ENCODE peak calls at places on chromosomes 5 and 9, in six cellular contexts. V, Z, R, I, M and C are unnamed samples.

GRCh38 chr5:155850411-155850810 is 476.6 kb upstream of the SGCD start:
- DNase-seq in V (no peak), Z (no peak), R (no peak), I (no peak), M (no peak), C (no peak)

GRCh38 chr5:74401566-74402320 is 238.8 kb downstream of the ENC1 start:
- DNase-seq in V (no peak), Z (no peak), R (no peak), I (no peak), M (no peak), C (no peak)

GRCh38 chr5:130141689-130142320 is 237.5 kb downstream of the CHSY3 start:
- DNase-seq in V (no peak), Z (no peak), R (peak), I (no peak), M (no peak), C (peak)

GRCh38 chr5:392431-392988 is 50.5 kb upstream of the EXOC3 start:
- DNase-seq in V (peak), Z (peak), R (peak), I (no peak), M (no peak), C (peak)

GRCh38 chr9:68780735-68781134 is 75.7 kb downstream of the PIP5K1B start:
- DNase-seq in V (no peak), Z (no peak), R (no peak), I (no peak), M (no peak), C (no peak)

GRCh38 chr5:77015938-77016569 is 14.2 kb upstream of the AGGF1 start:
- DNase-seq in V (no peak), Z (no peak), R (peak), I (no peak), M (no peak), C (peak)

GRCh38 chr5:135559342-135559741 is 19.4 kb downstream of the CXCL14 start:
- DNase-seq in V (no peak), Z (no peak), R (no peak), I (no peak), M (no peak), C (peak)

GRCh38 chr5:61701877-61702602 is 370.0 kb downstream of the ZSWIM6 start:
- DNase-seq in V (no peak), Z (no peak), R (no peak), I (no peak), M (no peak), C (no peak)

GRCh38 chr5:80961376-80962281 is 1.5 kb downstream of the RASGRF2 start:
- DNase-seq in V (no peak), Z (no peak), R (no peak), I (no peak), M (no peak), C (peak)

GRCh38 chr5:76641514-76642120 is 18.4 kb upstream of the F2RL2 start:
- DNase-seq in V (peak), Z (peak), R (peak), I (no peak), M (peak), C (peak)

GRCh38 chr5:180977852-180978251 is 10.8 kb upstream of the BTNL3 start:
- DNase-seq in V (peak), Z (no peak), R (no peak), I (no peak), M (no peak), C (no peak)

GRCh38 chr5:99866740-99867139 is 668.4 kb upstream of the FAM174A start:
- DNase-seq in V (no peak), Z (no peak), R (no peak), I (no peak), M (no peak), C (no peak)

GRCh38 chr5:59390074-59390659 is 503.4 kb downstream of the PDE4D start:
- DNase-seq in V (no peak), Z (no peak), R (peak), I (no peak), M (peak), C (peak)

GRCh38 chr5:93126634-93127033 is 454.4 kb downstream of the NR2F1-AS1 start:
- DNase-seq in V (no peak), Z (no peak), R (no peak), I (no peak), M (no peak), C (no peak)

GRCh38 chr5:96687812-96688453 is 25.8 kb downstream of the CAST start:
- DNase-seq in V (no peak), Z (no peak), R (peak), I (no peak), M (no peak), C (peak)

GRCh38 chr9:75889577-75889976 is 896 bp upstream of the PCSK5 start:
- DNase-seq in V (no peak), Z (peak), R (no peak), I (no peak), M (no peak), C (no peak)

GRCh38 chr9:114412057-114412683 is 24.4 kb upstream of the AKNA start:
- DNase-seq in V (no peak), Z (no peak), R (no peak), I (no peak), M (no peak), C (no peak)

GRCh38 chr5:135576075-135576599 is 2.7 kb downstream of the CXCL14 start:
- DNase-seq in V (no peak), Z (no peak), R (no peak), I (no peak), M (no peak), C (no peak)

GRCh38 chr5:151569132-151570046 is 21.7 kb downstream of the FAT2 start:
- DNase-seq in V (no peak), Z (no peak), R (no peak), I (no peak), M (no peak), C (no peak)

GRCh38 chr5:151570512-151571269 is 20.4 kb downstream of the FAT2 start:
- DNase-seq in V (no peak), Z (no peak), R (no peak), I (no peak), M (no peak), C (no peak)

GRCh38 chr5:151568036-151568435 is 23.1 kb downstream of the FAT2 start:
- DNase-seq in V (no peak), Z (no peak), R (no peak), I (no peak), M (no peak), C (no peak)

GRCh38 chr5:151571270-151572173 is 19.6 kb downstream of the FAT2 start:
- DNase-seq in V (no peak), Z (no peak), R (no peak), I (no peak), M (no peak), C (no peak)

DNA sequence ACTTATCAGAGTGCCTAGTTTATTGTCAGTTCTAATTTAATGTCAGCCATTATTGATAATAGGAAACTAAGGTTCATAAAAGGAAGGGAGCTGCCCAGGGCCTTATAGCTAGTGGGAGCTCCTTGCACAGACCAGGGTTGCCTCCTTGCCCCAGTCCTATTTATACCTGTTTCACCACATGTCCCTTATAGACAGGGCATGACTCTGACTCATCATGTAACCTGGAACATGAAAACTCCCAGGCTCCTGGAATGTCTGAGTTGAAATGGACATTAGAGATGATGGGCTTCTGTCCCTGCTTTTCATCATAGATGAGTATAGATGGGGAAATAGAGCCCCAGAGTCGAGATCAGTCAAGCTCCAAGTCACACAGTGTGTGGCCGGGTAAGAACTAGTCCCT is 21.1 kb downstream of the FAT2 start:
- DNase-seq in V (no peak), Z (no peak), R (no peak), I (no peak), M (no peak), C (no peak)
- TF ChIP-seq POLR2A in V (no peak), Z (no peak), R (no peak), I (no peak), M (no peak), C (no peak)

GRCh38 chr5:33594006-33594405 is 153.2 kb downstream of the TARS1 start:
- DNase-seq in V (no peak), Z (no peak), R (no peak), I (no peak), M (no peak), C (peak)

GRCh38 chr5:33583332-33583731 is 142.6 kb downstream of the TARS1 start:
- DNase-seq in V (no peak), Z (no peak), R (no peak), I (no peak), M (no peak), C (no peak)

GRCh38 chr5:33592245-33592644 is 151.5 kb downstream of the TARS1 start:
- DNase-seq in V (no peak), Z (no peak), R (no peak), I (no peak), M (no peak), C (no peak)

DNA sequence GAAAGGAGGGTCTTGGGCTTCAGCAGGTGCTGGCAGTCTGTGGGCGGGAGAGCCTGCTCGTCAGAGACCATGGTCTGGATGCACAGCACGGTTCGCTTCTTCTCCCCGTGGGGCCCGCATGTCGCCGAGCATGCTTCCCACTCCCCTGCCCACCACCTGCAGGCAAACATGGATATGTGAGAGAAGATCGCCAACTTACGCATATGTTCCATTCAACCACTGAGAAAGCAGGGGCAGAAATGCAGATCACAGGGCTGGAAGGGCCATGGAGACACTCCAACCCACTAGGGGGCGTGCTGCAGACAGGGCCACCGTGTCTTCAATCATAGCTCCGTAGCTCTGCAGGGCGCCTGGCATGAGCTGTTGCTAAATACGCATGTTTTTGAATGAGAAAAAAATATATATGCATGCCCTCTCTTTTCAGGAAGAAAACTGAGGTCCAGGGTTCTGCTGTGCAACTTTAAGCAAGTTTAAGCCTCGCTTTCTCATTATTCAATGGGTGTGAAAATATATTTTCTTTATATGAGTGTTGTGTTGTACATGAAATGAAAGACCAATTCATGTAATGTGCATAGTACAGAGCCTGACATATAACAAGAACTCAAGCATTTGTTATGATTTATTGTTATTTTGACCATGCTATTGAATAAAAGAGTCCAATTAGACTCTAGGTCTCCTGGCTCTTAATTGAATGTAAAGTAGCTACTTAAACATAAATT is 148.0 kb downstream of the TARS1 start:
- DNase-seq in V (peak), Z (no peak), R (peak), I (no peak), M (peak), C (peak)
- TF ChIP-seq CTCF in V (no peak), Z (no peak), R (peak), I (no peak), M (no peak), C (peak)

DNA sequence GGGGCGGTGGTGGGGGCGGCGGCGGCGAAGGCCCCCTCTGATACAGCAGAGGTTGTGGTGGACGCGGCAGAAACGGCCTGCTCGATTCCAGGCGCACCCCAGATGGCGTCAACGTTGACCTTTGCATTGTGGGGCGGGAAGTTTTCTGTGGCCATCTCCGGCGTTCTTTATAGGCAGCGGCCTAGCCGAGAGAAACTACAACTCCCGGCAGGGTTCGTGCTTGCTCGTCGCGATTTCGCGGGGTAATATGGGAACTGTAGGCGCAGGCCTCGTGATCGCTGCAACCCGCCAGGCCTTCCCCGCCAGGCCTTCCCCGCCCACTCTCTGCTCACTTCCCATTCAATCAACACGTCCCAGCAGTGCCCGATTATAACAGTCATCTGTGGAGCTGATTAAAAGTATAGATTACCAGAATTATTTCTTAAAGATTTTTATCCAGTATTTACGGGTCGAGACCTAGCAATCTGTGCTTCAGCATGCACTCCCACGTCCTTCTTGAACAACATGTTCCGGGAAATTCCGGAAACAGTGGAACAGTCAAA is at the start of gene BOD1:
- DNase-seq in V (peak), Z (peak), R (peak), I (peak), M (peak), C (peak)
- TF ChIP-seq POLR2A in V (no peak), Z (no peak), R (peak), I (no peak), M (no peak), C (no peak)

GRCh38 chr9:86096382-86096781 is 3.0 kb downstream of the GOLM1 start:
- DNase-seq in V (no peak), Z (no peak), R (no peak), I (no peak), M (no peak), C (no peak)
- TF ChIP-seq CTCF in V (no peak), Z (no peak), R (no peak), I (no peak), M (no peak), C (no peak)

DNA sequence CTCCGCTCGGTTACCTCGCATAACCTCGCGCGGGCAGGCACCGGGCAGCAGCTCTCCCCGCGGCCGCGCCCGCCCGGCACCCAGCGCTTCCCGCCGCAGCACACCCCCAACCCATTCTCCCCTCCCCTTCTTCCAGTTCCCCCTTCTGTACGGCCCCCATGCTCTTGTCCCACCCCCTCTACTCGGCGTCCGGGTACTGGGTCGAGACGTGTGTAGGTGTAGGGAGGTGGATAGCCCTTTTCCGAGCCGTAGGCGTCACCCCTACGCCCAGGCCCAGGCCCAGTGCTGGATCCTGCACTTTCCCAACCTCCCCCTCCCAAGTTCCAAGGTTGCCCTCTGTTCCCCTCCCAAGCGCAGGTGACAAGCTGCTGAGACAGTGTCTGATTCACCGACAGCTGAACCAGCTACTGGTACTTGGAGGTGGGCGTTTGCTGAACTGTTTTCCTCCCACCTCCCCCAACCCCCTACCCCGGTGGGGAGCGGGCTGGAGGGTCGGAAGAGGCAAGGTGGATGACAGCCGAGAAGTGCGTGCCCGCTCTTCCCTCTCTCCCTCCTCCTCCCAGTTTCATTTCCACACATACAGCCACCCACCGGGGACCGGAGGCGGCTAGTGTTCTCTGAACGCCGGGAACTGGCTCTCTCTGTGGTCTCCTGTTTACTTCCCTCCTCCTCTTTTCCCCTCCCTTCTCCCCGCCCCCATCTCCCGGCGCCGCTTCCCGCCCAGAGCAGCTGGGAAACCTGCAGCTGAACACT is 6.0 kb upstream of the KLF9 start:
- DNase-seq in V (peak), Z (peak), R (peak), I (peak), M (peak), C (peak)
- TF ChIP-seq POLR2A in V (no peak), Z (peak), R (peak), I (peak), M (no peak), C (peak)

GRCh38 chr9:2337602-2338001 is 284.0 kb upstream of the VLDLR start:
- DNase-seq in V (no peak), Z (no peak), R (no peak), I (no peak), M (no peak), C (no peak)

GRCh38 chr9:2338770-2339169 is 282.8 kb upstream of the VLDLR start:
- DNase-seq in V (no peak), Z (no peak), R (no peak), I (no peak), M (no peak), C (no peak)

GRCh38 chr9:2337131-2337530 is 284.5 kb upstream of the VLDLR start:
- DNase-seq in V (no peak), Z (no peak), R (no peak), I (no peak), M (no peak), C (no peak)

GRCh38 chr9:2335260-2335659 is 286.3 kb upstream of the VLDLR start:
- DNase-seq in V (no peak), Z (no peak), R (no peak), I (no peak), M (no peak), C (no peak)

DNA sequence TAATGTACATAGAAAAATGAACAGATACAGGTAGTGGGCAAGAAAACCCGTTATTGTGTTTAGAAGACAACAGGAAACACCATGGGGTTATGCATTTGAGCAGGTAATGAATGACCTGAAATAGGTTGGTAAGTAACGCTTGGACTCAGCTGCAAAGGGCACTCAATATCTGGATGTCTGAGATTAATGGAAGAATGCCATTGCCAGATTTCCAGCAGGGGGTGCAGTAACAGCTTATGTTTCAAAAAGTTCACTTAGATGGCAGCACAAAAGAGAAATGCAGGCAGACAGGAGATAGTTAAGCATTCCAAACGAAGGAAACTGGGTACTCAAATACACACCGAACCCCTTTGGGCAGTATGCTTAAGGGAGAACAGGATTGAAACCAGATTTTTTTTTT is 285.5 kb upstream of the VLDLR start:
- DNase-seq in V (no peak), Z (no peak), R (peak), I (no peak), M (peak), C (peak)
- TF ChIP-seq CTCF in V (no peak), Z (no peak), R (no peak), I (no peak), M (no peak), C (peak)

DNA sequence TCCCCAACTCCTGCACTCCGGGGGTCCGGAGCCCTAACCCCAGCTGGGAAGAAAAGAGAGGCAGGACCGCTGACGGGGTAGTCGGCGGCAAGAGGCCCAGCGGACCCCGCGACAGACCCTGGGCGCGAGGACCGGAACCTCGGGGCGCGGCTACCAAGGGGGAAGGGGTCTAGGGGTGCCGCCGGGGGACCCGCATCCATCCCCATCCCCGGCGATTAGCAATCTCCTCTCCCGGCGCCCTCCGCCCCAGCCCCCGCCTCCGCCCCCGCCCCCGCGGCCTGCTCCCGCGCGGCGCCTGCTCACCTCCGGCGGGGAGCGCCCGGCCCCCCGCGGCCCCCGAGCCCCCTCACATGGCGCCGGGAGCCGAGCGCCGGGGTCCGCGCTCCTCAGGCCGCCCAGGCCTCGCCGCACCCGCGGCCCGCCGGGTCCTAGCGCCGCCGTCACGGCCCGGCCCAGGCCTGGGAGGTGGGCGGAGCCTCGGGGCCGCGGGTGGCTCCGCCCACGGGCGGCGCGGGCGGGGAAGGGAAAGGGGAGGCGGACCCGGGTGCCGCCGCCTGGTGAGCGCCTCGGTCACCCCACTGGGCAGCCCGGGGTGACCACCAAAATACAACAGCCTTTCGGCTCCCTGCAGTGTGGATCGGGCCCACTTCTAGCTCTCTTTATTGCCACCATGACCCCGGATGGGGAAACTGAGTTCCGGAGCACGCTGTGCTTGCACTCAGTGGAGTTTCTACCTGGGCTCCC is at the start of gene ST6GALNAC6:
- DNase-seq in V (peak), Z (peak), R (peak), I (no peak), M (peak), C (peak)
- TF ChIP-seq POLR2A in V (no peak), Z (no peak), R (peak), I (no peak), M (peak), C (peak)

DNA sequence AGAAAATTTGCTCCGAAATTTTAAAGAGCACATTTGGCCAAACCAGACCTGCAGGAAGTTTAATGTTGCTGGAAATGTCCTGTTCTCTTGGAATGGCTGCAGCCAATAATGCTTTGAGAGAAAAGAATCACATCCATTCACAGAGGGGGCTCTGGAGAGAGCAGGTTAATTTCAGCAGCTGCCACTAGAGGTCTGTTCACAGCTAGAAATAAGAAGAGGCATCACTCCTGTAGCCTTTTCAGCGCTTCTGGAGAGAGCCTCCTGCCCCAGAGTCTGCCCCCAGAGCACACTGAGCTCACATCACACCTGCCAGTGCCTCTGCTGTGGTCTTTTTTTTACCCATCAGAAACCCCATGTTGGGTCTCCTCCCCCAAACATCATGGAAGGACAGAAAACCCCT is 124.8 kb upstream of the RAD23B start:
- DNase-seq in V (no peak), Z (no peak), R (no peak), I (no peak), M (no peak), C (peak)
- TF ChIP-seq CTCF in V (no peak), Z (no peak), R (peak), I (no peak), M (no peak), C (peak)